ENCODE peak calls at places on chromosome 4, in nine cellular contexts. W is NCI-H1436; H is progenitor cell of endocrine pancreas; D is GM23248; U is stimulated activated effector memory CD8-positive, alpha-beta T cell treated with anti-CD3 and anti-CD28 coated beads, Interleukin-12 subunit alpha, Interleukin-12 subunit beta, amount 100 ng/mL, for 72 hours; M is GM03348; G is NCI-H524; Z is LHCN-M2; J is GM12891. L is an unnamed sample.
A peak's percentile ranks its signal among the peaks of the same experiment; 100 is the strongest.

GRCh38 chr4:183825346-183825745 is 79.8 kb upstream of the STOX2 start:
- DNase-seq in W (no peak), H (no peak), D (no peak), U (no peak), M (no peak), G (no peak), Z (no peak), J (no peak), L (no peak)

GRCh38 chr4:184416913-184417734 is 57.2 kb downstream of the IRF2 start:
- DNase-seq in W (no peak), H (no peak), D (peak; percentile 49), U (no peak), M (no peak), G (no peak), Z (peak; percentile 11), J (no peak), L (no peak)

GRCh38 chr4:152246659-152247058 is 289.2 kb downstream of the FBXW7 start:
- DNase-seq in W (no peak), H (no peak), D (no peak), U (no peak), M (no peak), G (no peak), Z (no peak), J (no peak), L (no peak)

GRCh38 chr4:52982246-52982950 is 120.3 kb downstream of the RASL11B start:
- DNase-seq in W (no peak), H (no peak), D (peak; percentile 70), U (no peak), M (peak; percentile 64), G (no peak), Z (peak; percentile 54), J (no peak), L (no peak)

GRCh38 chr4:2964077-2964471 is 703 bp downstream of the GRK4 start:
- DNase-seq in W (no peak), H (no peak), D (peak; percentile 30), U (no peak), M (no peak), G (no peak), Z (no peak), J (no peak), L (no peak)

GRCh38 chr4:174119051-174119450 is 164.4 kb downstream of the FBXO8 start:
- DNase-seq in W (no peak), H (no peak), D (peak; percentile 90), U (no peak), M (peak; percentile 51), G (no peak), Z (peak; percentile 80), J (no peak), L (no peak)

GRCh38 chr4:117983541-117984451 is 50.5 kb upstream of the NDST3 start:
- DNase-seq in W (no peak), H (no peak), D (no peak), U (no peak), M (no peak), G (no peak), Z (peak; percentile 51), J (no peak), L (peak; percentile 61)

GRCh38 chr4:184362338-184362737 is 112.0 kb downstream of the IRF2 start:
- DNase-seq in W (no peak), H (no peak), D (no peak), U (no peak), M (no peak), G (no peak), Z (no peak), J (no peak), L (no peak)

GRCh38 chr4:85966308-85966882 is 393.5 kb downstream of the MAPK10 start:
- DNase-seq in W (no peak), H (no peak), D (peak; percentile 47), U (no peak), M (no peak), G (no peak), Z (no peak), J (no peak), L (no peak)

GRCh38 chr4:30380404-30380998 is 339.7 kb upstream of the PCDH7 start:
- DNase-seq in W (peak; percentile 22), H (no peak), D (peak; percentile 65), U (no peak), M (peak; percentile 39), G (no peak), Z (peak; percentile 12), J (no peak), L (peak; percentile 44)

GRCh38 chr4:39061450-39061849 is 582 bp upstream of the KLHL5 start:
- DNase-seq in W (no peak), H (no peak), D (peak; percentile 10), U (no peak), M (no peak), G (no peak), Z (no peak), J (no peak), L (no peak)

GRCh38 chr4:169620846-169621228 is 459 bp downstream of the CLCN3 start:
- DNase-seq in W (no peak), H (no peak), D (peak; percentile 57), U (no peak), M (no peak), G (no peak), Z (peak; percentile 27), J (no peak), L (no peak)

GRCh38 chr4:7909966-7910720 is 29.5 kb downstream of the AFAP1 start:
- DNase-seq in W (no peak), H (no peak), D (peak; percentile 82), U (no peak), M (peak; percentile 64), G (peak; percentile 54), Z (peak; percentile 39), J (no peak), L (no peak)

GRCh38 chr4:123452585-123452984 is 56.0 kb downstream of the SPRY1 start:
- DNase-seq in W (no peak), H (no peak), D (peak; percentile 87), U (no peak), M (peak; percentile 51), G (no peak), Z (peak; percentile 94), J (no peak), L (peak; percentile 69)

GRCh38 chr4:34824515-34824914 is 1419.8 kb downstream of the ARAP2 start:
- DNase-seq in W (no peak), H (no peak), D (no peak), U (no peak), M (no peak), G (no peak), Z (no peak), J (no peak), L (no peak)

GRCh38 chr4:61041527-61041926 is 158.6 kb upstream of the ADGRL3 start:
- DNase-seq in W (no peak), H (no peak), D (no peak), U (no peak), M (no peak), G (no peak), Z (no peak), J (no peak), L (no peak)

GRCh38 chr4:57193996-57194675 is 84.0 kb upstream of the IGFBP7 start:
- DNase-seq in W (no peak), H (no peak), D (peak; percentile 29), U (no peak), M (no peak), G (no peak), Z (no peak), J (no peak), L (no peak)

GRCh38 chr4:154569028-154569427 is 6.2 kb downstream of the FGB start:
- DNase-seq in W (no peak), H (no peak), D (no peak), U (no peak), M (no peak), G (no peak), Z (no peak), J (no peak), L (no peak)

GRCh38 chr4:107616838-107617389 is 103.1 kb downstream of the PAPSS1 start:
- DNase-seq in W (no peak), H (no peak), D (no peak), U (no peak), M (no peak), G (no peak), Z (no peak), J (no peak), L (no peak)

GRCh38 chr4:2073808-2074481 is 14.8 kb downstream of the NAT8L start:
- DNase-seq in W (no peak), H (no peak), D (no peak), U (no peak), M (no peak), G (no peak), Z (no peak), J (no peak), L (no peak)

GRCh38 chr4:40227284-40227683 is 30.5 kb downstream of the RHOH start:
- DNase-seq in W (no peak), H (no peak), D (no peak), U (no peak), M (no peak), G (no peak), Z (no peak), J (no peak), L (no peak)

GRCh38 chr4:120633810-120634209 is 288.7 kb downstream of the PRDM5 start:
- DNase-seq in W (no peak), H (no peak), D (peak; percentile 50), U (no peak), M (peak; percentile 3), G (no peak), Z (peak; percentile 7), J (no peak), L (no peak)

GRCh38 chr4:94603170-94603747 is 151.5 kb downstream of the PDLIM5 start:
- DNase-seq in W (no peak), H (no peak), D (peak; percentile 50), U (no peak), M (no peak), G (no peak), Z (peak; percentile 62), J (no peak), L (no peak)

GRCh38 chr4:77776182-77777134 is 42.7 kb downstream of the CNOT6L start:
- DNase-seq in W (no peak), H (no peak), D (peak; percentile 5), U (no peak), M (no peak), G (no peak), Z (no peak), J (no peak), L (no peak)

GRCh38 chr4:13092702-13093101 is 391.4 kb downstream of the RAB28 start:
- DNase-seq in W (no peak), H (no peak), D (peak; percentile 38), U (no peak), M (no peak), G (no peak), Z (no peak), J (no peak), L (no peak)

GRCh38 chr4:39908284-39908683 is 69.4 kb downstream of the PDS5A start:
- DNase-seq in W (no peak), H (no peak), D (peak; percentile 7), U (no peak), M (no peak), G (no peak), Z (peak; percentile 56), J (no peak), L (no peak)

GRCh38 chr4:172986114-172986513 is 182.5 kb upstream of the GALNT7 start:
- DNase-seq in W (no peak), H (no peak), D (no peak), U (no peak), M (no peak), G (no peak), Z (no peak), J (no peak), L (no peak)

GRCh38 chr4:99790796-99791617 is 25.6 kb upstream of the DAPP1 start:
- DNase-seq in W (peak; percentile 85), H (no peak), D (no peak), U (no peak), M (no peak), G (no peak), Z (peak; percentile 39), J (no peak), L (peak; percentile 2)

GRCh38 chr4:102610476-102610875 is 109.3 kb downstream of the NFKB1 start:
- DNase-seq in W (no peak), H (no peak), D (no peak), U (no peak), M (no peak), G (peak; percentile 75), Z (no peak), J (no peak), L (no peak)

GRCh38 chr4:94551616-94552564 is 100.1 kb downstream of the PDLIM5 start:
- DNase-seq in W (no peak), H (no peak), D (peak; percentile 51), U (no peak), M (peak; percentile 28), G (no peak), Z (peak; percentile 65), J (no peak), L (no peak)

GRCh38 chr4:184234155-184234554 is 16.5 kb upstream of the ENPP6 start:
- DNase-seq in W (no peak), H (no peak), D (no peak), U (no peak), M (no peak), G (no peak), Z (no peak), J (no peak), L (no peak)

L was measured in kidney epithelial cell.